ENCODE peak calls at places on chromosomes 12 and 14, in ten cellular contexts. One of them, this sample, is unnamed.

GRCh38 chr12:28374556-28374955 is 184.3 kb downstream of the CCDC91 start:
- DNase-seq in ecto neural progenitor cell: no peak
- DNase-seq in kidney glomerular epithelial cell: peak; percentile 10
- DNase-seq in stimulated activated CD4-positive, alpha-beta T cell treated with anti-CD3 and anti-CD28 coated beads, TNF-alpha, amount 100 ng/mL, for 1 hour: no peak
- DNase-seq in EH: peak; percentile 29
- DNase-seq in cardiac fibroblast: peak; percentile 56
- DNase-seq in NCI-H2081: no peak
- DNase-seq in midbrain: no peak
- DNase-seq in H54: no peak
- DNase-seq in activated naive CD4-positive, alpha-beta T cell treated with anti-CD3 and anti-CD28 coated beads, Interleukin-2, amount 10 ng/mL, durations not matched to agents 7 days and 5 days: no peak
- DNase-seq in this sample: no peak

GRCh38 chr14:46344327-46344937 is 307.1 kb downstream of the RPL10L start:
- DNase-seq in stimulated activated CD4-positive, alpha-beta T cell treated with anti-CD3 and anti-CD28 coated beads, TNF-alpha, amount 100 ng/mL, for 1 hour: no peak
- DNase-seq in H54: no peak
- DNase-seq in cardiac fibroblast: peak; percentile 28
- DNase-seq in NCI-H2081: peak; percentile 11
- DNase-seq in EH: peak; percentile 17
- DNase-seq in activated naive CD4-positive, alpha-beta T cell treated with anti-CD3 and anti-CD28 coated beads, Interleukin-2, amount 10 ng/mL, durations not matched to agents 7 days and 5 days: no peak
- DNase-seq in kidney glomerular epithelial cell: peak; percentile 53
- DNase-seq in ecto neural progenitor cell: no peak
- DNase-seq in midbrain: peak; percentile 8
- DNase-seq in this sample: peak; percentile 32

GRCh38 chr12:33771889-33772288 is 250.4 kb upstream of the ALG10 start:
- DNase-seq in EH: no peak
- DNase-seq in cardiac fibroblast: no peak
- DNase-seq in NCI-H2081: no peak
- DNase-seq in ecto neural progenitor cell: no peak
- DNase-seq in activated naive CD4-positive, alpha-beta T cell treated with anti-CD3 and anti-CD28 coated beads, Interleukin-2, amount 10 ng/mL, durations not matched to agents 7 days and 5 days: no peak
- DNase-seq in stimulated activated CD4-positive, alpha-beta T cell treated with anti-CD3 and anti-CD28 coated beads, TNF-alpha, amount 100 ng/mL, for 1 hour: no peak
- DNase-seq in midbrain: no peak
- DNase-seq in kidney glomerular epithelial cell: no peak
- DNase-seq in H54: no peak
- DNase-seq in this sample: no peak

GRCh38 chr12:68591716-68592437 is 18.8 kb upstream of the RAP1B start:
- DNase-seq in ecto neural progenitor cell: no peak
- DNase-seq in activated naive CD4-positive, alpha-beta T cell treated with anti-CD3 and anti-CD28 coated beads, Interleukin-2, amount 10 ng/mL, durations not matched to agents 7 days and 5 days: peak; percentile 63
- DNase-seq in EH: no peak
- DNase-seq in midbrain: no peak
- DNase-seq in cardiac fibroblast: no peak
- DNase-seq in NCI-H2081: no peak
- DNase-seq in H54: no peak
- DNase-seq in kidney glomerular epithelial cell: no peak
- DNase-seq in stimulated activated CD4-positive, alpha-beta T cell treated with anti-CD3 and anti-CD28 coated beads, TNF-alpha, amount 100 ng/mL, for 1 hour: no peak
- DNase-seq in this sample: peak; percentile 64

GRCh38 chr12:31849090-31849687 is 110.0 kb upstream of the RESF1 start:
- DNase-seq in stimulated activated CD4-positive, alpha-beta T cell treated with anti-CD3 and anti-CD28 coated beads, TNF-alpha, amount 100 ng/mL, for 1 hour: no peak
- DNase-seq in midbrain: no peak
- DNase-seq in EH: no peak
- DNase-seq in H54: no peak
- DNase-seq in ecto neural progenitor cell: no peak
- DNase-seq in NCI-H2081: no peak
- DNase-seq in cardiac fibroblast: peak; percentile 52
- DNase-seq in kidney glomerular epithelial cell: no peak
- DNase-seq in activated naive CD4-positive, alpha-beta T cell treated with anti-CD3 and anti-CD28 coated beads, Interleukin-2, amount 10 ng/mL, durations not matched to agents 7 days and 5 days: no peak
- DNase-seq in this sample: peak; percentile 48

GRCh38 chr12:46222642-46223041 is 46.2 kb downstream of the SLC38A1 start:
- DNase-seq in NCI-H2081: no peak
- DNase-seq in cardiac fibroblast: no peak
- DNase-seq in activated naive CD4-positive, alpha-beta T cell treated with anti-CD3 and anti-CD28 coated beads, Interleukin-2, amount 10 ng/mL, durations not matched to agents 7 days and 5 days: no peak
- DNase-seq in midbrain: no peak
- DNase-seq in ecto neural progenitor cell: no peak
- DNase-seq in stimulated activated CD4-positive, alpha-beta T cell treated with anti-CD3 and anti-CD28 coated beads, TNF-alpha, amount 100 ng/mL, for 1 hour: no peak
- DNase-seq in kidney glomerular epithelial cell: no peak
- DNase-seq in H54: no peak
- DNase-seq in EH: no peak
- DNase-seq in this sample: peak; percentile 41

GRCh38 chr12:129659927-129660326 is 243.9 kb downstream of the TMEM132D start:
- DNase-seq in activated naive CD4-positive, alpha-beta T cell treated with anti-CD3 and anti-CD28 coated beads, Interleukin-2, amount 10 ng/mL, durations not matched to agents 7 days and 5 days: no peak
- DNase-seq in kidney glomerular epithelial cell: peak; percentile 14
- DNase-seq in cardiac fibroblast: no peak
- DNase-seq in NCI-H2081: no peak
- DNase-seq in H54: no peak
- DNase-seq in ecto neural progenitor cell: no peak
- DNase-seq in EH: no peak
- DNase-seq in midbrain: no peak
- DNase-seq in stimulated activated CD4-positive, alpha-beta T cell treated with anti-CD3 and anti-CD28 coated beads, TNF-alpha, amount 100 ng/mL, for 1 hour: no peak
- DNase-seq in this sample: no peak

GRCh38 chr12:15558915-15559528 is 230.2 kb downstream of the EPS8 start:
- DNase-seq in midbrain: no peak
- DNase-seq in stimulated activated CD4-positive, alpha-beta T cell treated with anti-CD3 and anti-CD28 coated beads, TNF-alpha, amount 100 ng/mL, for 1 hour: no peak
- DNase-seq in cardiac fibroblast: peak; percentile 90
- DNase-seq in EH: peak; percentile 95
- DNase-seq in NCI-H2081: no peak
- DNase-seq in ecto neural progenitor cell: no peak
- DNase-seq in kidney glomerular epithelial cell: peak; percentile 57
- DNase-seq in H54: no peak
- DNase-seq in activated naive CD4-positive, alpha-beta T cell treated with anti-CD3 and anti-CD28 coated beads, Interleukin-2, amount 10 ng/mL, durations not matched to agents 7 days and 5 days: no peak
- DNase-seq in this sample: no peak

GRCh38 chr12:63103489-63104131 is 47.4 kb downstream of the AVPR1A start:
- DNase-seq in EH: peak; percentile 35
- DNase-seq in stimulated activated CD4-positive, alpha-beta T cell treated with anti-CD3 and anti-CD28 coated beads, TNF-alpha, amount 100 ng/mL, for 1 hour: no peak
- DNase-seq in ecto neural progenitor cell: no peak
- DNase-seq in kidney glomerular epithelial cell: no peak
- DNase-seq in midbrain: no peak
- DNase-seq in NCI-H2081: peak; percentile 13
- DNase-seq in cardiac fibroblast: peak; percentile 48
- DNase-seq in activated naive CD4-positive, alpha-beta T cell treated with anti-CD3 and anti-CD28 coated beads, Interleukin-2, amount 10 ng/mL, durations not matched to agents 7 days and 5 days: no peak
- DNase-seq in H54: no peak
- DNase-seq in this sample: peak; percentile 38

GRCh38 chr12:13336216-13336615 is 139.7 kb downstream of the EMP1 start:
- DNase-seq in stimulated activated CD4-positive, alpha-beta T cell treated with anti-CD3 and anti-CD28 coated beads, TNF-alpha, amount 100 ng/mL, for 1 hour: no peak
- DNase-seq in EH: no peak
- DNase-seq in midbrain: no peak
- DNase-seq in activated naive CD4-positive, alpha-beta T cell treated with anti-CD3 and anti-CD28 coated beads, Interleukin-2, amount 10 ng/mL, durations not matched to agents 7 days and 5 days: no peak
- DNase-seq in ecto neural progenitor cell: no peak
- DNase-seq in NCI-H2081: no peak
- DNase-seq in kidney glomerular epithelial cell: no peak
- DNase-seq in H54: no peak
- DNase-seq in cardiac fibroblast: no peak
- DNase-seq in this sample: no peak